ENCODE peak calls at places on chromosome 12, in seven cellular contexts. W is GM12878, K is mesendoderm, X is RPMI7951, R is EL, Y is head of caudate nucleus, D is HTR-8/SVneo. J is an unnamed sample.

GRCh38 chr12:98417303-98417702 is 98.1 kb upstream of the TMPO start:
- DNase-seq in W (no peak), K (no peak), X (no peak), R (no peak), Y (no peak), D (no peak), J (no peak)

GRCh38 chr12:2160043-2160442 is 107.3 kb downstream of the CACNA1C start:
- DNase-seq in W (no peak), K (no peak), X (no peak), R (no peak), Y (no peak), D (no peak), J (no peak)

GRCh38 chr12:61220337-61220736 is 1039.9 kb upstream of the USP15 start:
- DNase-seq in W (no peak), K (no peak), X (no peak), R (no peak), Y (no peak), D (no peak), J (no peak)

GRCh38 chr12:113369391-113369790 is 11.0 kb downstream of the PLBD2 start:
- DNase-seq in W (no peak), K (no peak), X (no peak), R (no peak), Y (no peak), D (no peak), J (no peak)

GRCh38 chr12:15472036-15472435 is 149.7 kb downstream of the PTPRO start:
- DNase-seq in W (no peak), K (peak), X (no peak), R (no peak), Y (peak), D (no peak), J (no peak)

GRCh38 chr12:122886851-122887816 is 8.8 kb downstream of the VPS37B start:
- DNase-seq in W (peak), K (no peak), X (peak), R (peak), Y (no peak), D (peak), J (no peak)

GRCh38 chr12:11876301-11876700 is 194.4 kb upstream of the BCL2L14 start:
- DNase-seq in W (no peak), K (no peak), X (no peak), R (no peak), Y (no peak), D (no peak), J (no peak)

GRCh38 chr12:7833831-7834230 is 38.9 kb downstream of the SLC2A14 start:
- DNase-seq in W (no peak), K (peak), X (peak), R (peak), Y (no peak), D (no peak), J (no peak)

GRCh38 chr12:92446082-92446460 is 256.7 kb upstream of the PLEKHG7 start:
- DNase-seq in W (no peak), K (no peak), X (no peak), R (no peak), Y (no peak), D (no peak), J (no peak)

GRCh38 chr12:42002563-42002962 is 142.1 kb downstream of the GXYLT1 start:
- DNase-seq in W (no peak), K (no peak), X (no peak), R (no peak), Y (no peak), D (no peak), J (no peak)

GRCh38 chr12:100826323-100826722 is 31.7 kb downstream of the ANO4 start:
- DNase-seq in W (no peak), K (peak), X (peak), R (peak), Y (peak), D (no peak), J (peak)

GRCh38 chr12:30874455-30875313 is 51.9 kb upstream of the TSPAN11 start:
- DNase-seq in W (no peak), K (peak), X (no peak), R (no peak), Y (no peak), D (no peak), J (peak)

GRCh38 chr12:105235299-105235746 is 651 bp downstream of the APPL2 start:
- DNase-seq in W (no peak), K (no peak), X (no peak), R (peak), Y (no peak), D (no peak), J (no peak)

GRCh38 chr12:2017724-2018337 is 13.6 kb upstream of the DCP1B start:
- DNase-seq in W (no peak), K (peak), X (no peak), R (no peak), Y (no peak), D (no peak), J (peak)

GRCh38 chr12:94707892-94708291 is 57.5 kb upstream of the TMCC3 start:
- DNase-seq in W (no peak), K (no peak), X (no peak), R (peak), Y (no peak), D (no peak), J (peak)

GRCh38 chr12:67077617-67078016 is 191.5 kb upstream of the CAND1 start:
- DNase-seq in W (no peak), K (no peak), X (peak), R (peak), Y (no peak), D (no peak), J (no peak)

GRCh38 chr12:20220339-20220738 is 148.0 kb upstream of the PDE3A start:
- DNase-seq in W (peak), K (peak), X (peak), R (peak), Y (no peak), D (no peak), J (peak)

GRCh38 chr12:2341051-2341751 is 288.4 kb downstream of the CACNA1C start:
- DNase-seq in W (no peak), K (no peak), X (no peak), R (no peak), Y (no peak), D (no peak), J (no peak)

GRCh38 chr12:4107436-4107878 is 166.1 kb upstream of the CCND2 start:
- DNase-seq in W (peak), K (peak), X (peak), R (peak), Y (no peak), D (peak), J (peak)

GRCh38 chr12:105676694-105677093 is 346.2 kb downstream of the C12orf75 start:
- DNase-seq in W (no peak), K (no peak), X (no peak), R (no peak), Y (no peak), D (no peak), J (no peak)

GRCh38 chr12:92408072-92408900 is 262.6 kb upstream of the BTG1 start:
- DNase-seq in W (no peak), K (peak), X (peak), R (peak), Y (no peak), D (no peak), J (peak)

GRCh38 chr12:131487379-131488129 is 223.3 kb upstream of the SFSWAP start:
- DNase-seq in W (no peak), K (no peak), X (peak), R (no peak), Y (peak), D (no peak), J (no peak)

GRCh38 chr12:2967651-2968050 is 8.5 kb downstream of the TEAD4 start:
- DNase-seq in W (no peak), K (no peak), X (no peak), R (no peak), Y (no peak), D (no peak), J (no peak)

GRCh38 chr12:122030427-122030825 is 8.7 kb downstream of the BCL7A start:
- DNase-seq in W (no peak), K (no peak), X (no peak), R (no peak), Y (no peak), D (no peak), J (no peak)

GRCh38 chr12:108622425-108622824 is 11.3 kb downstream of the SELPLG start:
- DNase-seq in W (no peak), K (peak), X (peak), R (peak), Y (no peak), D (no peak), J (peak)

GRCh38 chr12:24823808-24824515 is 124.9 kb downstream of the BCAT1 start:
- DNase-seq in W (peak), K (no peak), X (no peak), R (no peak), Y (no peak), D (no peak), J (no peak)

GRCh38 chr12:69510176-69510827 is 40.1 kb downstream of the FRS2 start:
- DNase-seq in W (no peak), K (no peak), X (no peak), R (no peak), Y (no peak), D (no peak), J (no peak)

GRCh38 chr12:53952871-53953734 is 1.6 kb upstream of the HOXC12 start:
- DNase-seq in W (no peak), K (peak), X (no peak), R (no peak), Y (no peak), D (peak), J (peak)

J was measured in left kidney.